ENCODE peak calls at places on chromosomes 11 and 22, in seven cellular contexts. U is iPS-NIHi11; L is activated CD4-positive, alpha-beta T cell treated with anti-CD3 and anti-CD28 coated beads, Interleukin-2, amount 50 U/mL, for 24 hours; S is astrocyte of the spinal cord; G is stimulated activated CD4-positive, alpha-beta T cell treated with anti-CD3 and anti-CD28 coated beads, Interleukin-15, amount 100 ng/mL, for 48 hours; Y is amniotic stem cell; Q is psoas muscle. M is an unnamed sample.
A peak's percentile ranks its signal among the peaks of the same experiment; 100 is the strongest.

GRCh38 chr11:110710520-110711381 is 1.5 kb downstream of the ARHGAP20 start:
- DNase-seq in U (peak; percentile 35), L (no peak), S (peak; percentile 26), G (no peak), Y (no peak), Q (peak; percentile 83), M (peak; percentile 47)

GRCh38 chr11:74278721-74279148 is 32.7 kb downstream of the P4HA3 start:
- DNase-seq in U (no peak), L (no peak), S (peak; percentile 100), G (no peak), Y (no peak), Q (no peak), M (peak; percentile 89)

GRCh38 chr22:26592368-26593015 is 2.6 kb upstream of the TPST2 start:
- DNase-seq in U (no peak), L (no peak), S (no peak), G (no peak), Y (no peak), Q (no peak), M (no peak)

GRCh38 chr22:19604711-19605268 is 80.6 kb upstream of the CLDN5 start:
- DNase-seq in U (no peak), L (no peak), S (no peak), G (no peak), Y (no peak), Q (no peak), M (peak; percentile 96)

GRCh38 chr22:45142376-45142775 is 21.3 kb upstream of the NUP50 start:
- DNase-seq in U (no peak), L (no peak), S (no peak), G (no peak), Y (no peak), Q (no peak), M (no peak)

GRCh38 chr22:46411347-46411746 is 75.8 kb downstream of the TRMU start:
- DNase-seq in U (no peak), L (no peak), S (no peak), G (no peak), Y (no peak), Q (no peak), M (no peak)

GRCh38 chr11:111336582-111337256 is 38.4 kb downstream of the POU2AF3 start:
- DNase-seq in U (no peak), L (no peak), S (peak; percentile 35), G (no peak), Y (peak; percentile 38), Q (no peak), M (no peak)

GRCh38 chr22:39129081-39129480 is 23.4 kb downstream of the CBX7 start:
- DNase-seq in U (peak; percentile 1), L (no peak), S (no peak), G (no peak), Y (no peak), Q (no peak), M (no peak)

GRCh38 chr22:45722006-45722405 is 50.4 kb downstream of the ATXN10 start:
- DNase-seq in U (no peak), L (no peak), S (no peak), G (no peak), Y (no peak), Q (no peak), M (no peak)

GRCh38 chr22:46072981-46073682 is 77.2 kb upstream of the PPARA start:
- DNase-seq in U (no peak), L (no peak), S (no peak), G (no peak), Y (no peak), Q (peak; percentile 44), M (peak; percentile 50)

GRCh38 chr11:14336507-14337503 is 22.2 kb downstream of the RRAS2 start:
- DNase-seq in U (no peak), L (peak; percentile 41), S (peak; percentile 92), G (no peak), Y (peak; percentile 48), Q (no peak), M (peak; percentile 61)

GRCh38 chr11:2275334-2276279 is 5.2 kb upstream of the ASCL2 start:
- DNase-seq in U (no peak), L (no peak), S (no peak), G (no peak), Y (no peak), Q (no peak), M (no peak)

GRCh38 chr11:91946397-91947090 is 278.1 kb upstream of the FAT3 start:
- DNase-seq in U (no peak), L (no peak), S (peak; percentile 12), G (no peak), Y (no peak), Q (no peak), M (no peak)

GRCh38 chr11:93249437-93250210 is 51.8 kb upstream of the SLC36A4 start:
- DNase-seq in U (no peak), L (no peak), S (no peak), G (no peak), Y (no peak), Q (no peak), M (peak; percentile 30)

GRCh38 chr11:63854696-63855095 is 15.8 kb downstream of the MARK2 start:
- DNase-seq in U (no peak), L (no peak), S (no peak), G (no peak), Y (no peak), Q (no peak), M (no peak)

GRCh38 chr22:40748388-40748970 is 69.2 kb downstream of the MCHR1 start:
- DNase-seq in U (no peak), L (no peak), S (no peak), G (no peak), Y (no peak), Q (no peak), M (no peak)

GRCh38 chr11:69468236-69468635 is 13.2 kb upstream of the LINC01488 start:
- DNase-seq in U (no peak), L (no peak), S (no peak), G (no peak), Y (no peak), Q (peak; percentile 27), M (no peak)

GRCh38 chr11:88345408-88345807 is 7.9 kb upstream of the CTSC start:
- DNase-seq in U (no peak), L (no peak), S (no peak), G (no peak), Y (no peak), Q (no peak), M (peak; percentile 71)

GRCh38 chr11:17574141-17574798 is 27.2 kb downstream of the OTOG start:
- DNase-seq in U (no peak), L (no peak), S (no peak), G (no peak), Y (no peak), Q (no peak), M (no peak)

GRCh38 chr11:101880208-101880607 is 34.6 kb upstream of the CEP126 start:
- DNase-seq in U (no peak), L (no peak), S (peak; percentile 73), G (no peak), Y (peak; percentile 34), Q (no peak), M (peak; percentile 47)

GRCh38 chr22:40058265-40058664 is 63.5 kb downstream of the FAM83F start:
- DNase-seq in U (no peak), L (no peak), S (no peak), G (peak; percentile 30), Y (no peak), Q (peak; percentile 62), M (no peak)

GRCh38 chr11:77046060-77046501 is 11.9 kb downstream of the B3GNT6 start:
- DNase-seq in U (peak; percentile 93), L (no peak), S (no peak), G (no peak), Y (no peak), Q (no peak), M (no peak)

GRCh38 chr11:123407124-123407995 is 22.7 kb upstream of the GRAMD1B start:
- DNase-seq in U (peak; percentile 65), L (peak; percentile 42), S (peak; percentile 71), G (peak; percentile 12), Y (peak; percentile 47), Q (peak; percentile 59), M (peak; percentile 78)

GRCh38 chr22:21761086-21761485 is 25.5 kb upstream of the YPEL1 start:
- DNase-seq in U (no peak), L (no peak), S (no peak), G (no peak), Y (peak; percentile 2), Q (no peak), M (no peak)

GRCh38 chr11:36015806-36016205 is 71.9 kb downstream of the LDLRAD3 start:
- DNase-seq in U (no peak), L (no peak), S (no peak), G (no peak), Y (no peak), Q (peak; percentile 75), M (no peak)

GRCh38 chr11:73157141-73158010 is 15.3 kb upstream of the FCHSD2 start:
- DNase-seq in U (no peak), L (no peak), S (peak; percentile 29), G (no peak), Y (peak; percentile 59), Q (peak; percentile 69), M (peak; percentile 91)